ENCODE peak calls at places on chromosomes 11 and 22, in five cellular contexts. F is A673, G is cerebellar cortex, D is midbrain, T is mucosa of descending colon. H is an unnamed sample.

GRCh38 chr11:26993965-26994446 is at the start of gene FIBIN:
- DNase-seq in D (peak; percentile 39), T (peak; percentile 52), G (peak; percentile 7), F (peak; percentile 44), H (peak; percentile 8)

GRCh38 chr22:26438006-26438405 is 8.9 kb downstream of the ASPHD2 start:
- DNase-seq in D (no peak), T (no peak), F (no peak), G (peak; percentile 27), H (no peak)

GRCh38 chr22:30016596-30016995 is 63.7 kb upstream of the HORMAD2 start:
- DNase-seq in F (no peak), T (no peak), D (no peak), G (no peak), H (no peak)

GRCh38 chr11:88174627-88175003 is 628 bp downstream of the RAB38 start:
- DNase-seq in D (no peak), T (peak; percentile 75), F (peak; percentile 85), G (no peak), H (no peak)

GRCh38 chr11:63892233-63892632 is 24.7 kb downstream of the RCOR2 start:
- DNase-seq in G (peak; percentile 29), T (no peak), F (no peak), D (no peak), H (no peak)

GRCh38 chr11:126526471-126526870 is 171.0 kb downstream of the ST3GAL4 start:
- DNase-seq in T (no peak), G (no peak), D (no peak), F (no peak), H (no peak)

GRCh38 chr11:111796696-111797095 is 30.5 kb upstream of the PPP2R1B start:
- DNase-seq in D (no peak), G (peak; percentile 85), F (peak; percentile 66), T (no peak), H (no peak)

GRCh38 chr11:834371-835316 is 1.9 kb downstream of the CD151 start:
- DNase-seq in F (peak; percentile 78), G (no peak), T (peak; percentile 88), D (no peak), H (no peak)

GRCh38 chr11:92329137-92329536 is 104.5 kb downstream of the FAT3 start:
- DNase-seq in F (no peak), T (no peak), D (no peak), G (no peak), H (no peak)